ENCODE peak calls at places on chromosomes 16 and 17, in eight cellular contexts. One of them, this sample, is unnamed.

GRCh38 chr17:3474212-3474611 is 1.6 kb upstream of the ASPA start:
- DNase-seq in EH: no peak
- DNase-seq in cardiac fibroblast: peak
- DNase-seq in C1 segment of cervical spinal cord: no peak
- DNase-seq in NCI-H460: peak
- DNase-seq in stromal cell of bone marrow: peak
- DNase-seq in GM19239: peak
- DNase-seq in memory B cell: no peak
- DNase-seq in this sample: no peak

GRCh38 chr16:50183316-50183715 is 30.2 kb downstream of the TENT4B start:
- DNase-seq in GM19239: no peak
- DNase-seq in EH: peak
- DNase-seq in memory B cell: no peak
- DNase-seq in NCI-H460: no peak
- DNase-seq in C1 segment of cervical spinal cord: no peak
- DNase-seq in stromal cell of bone marrow: no peak
- DNase-seq in cardiac fibroblast: peak
- DNase-seq in this sample: no peak

GRCh38 chr16:54171855-54172537 is 114.6 kb downstream of the IRX3 start:
- DNase-seq in stromal cell of bone marrow: peak
- DNase-seq in NCI-H460: no peak
- DNase-seq in memory B cell: no peak
- DNase-seq in C1 segment of cervical spinal cord: no peak
- DNase-seq in GM19239: no peak
- DNase-seq in cardiac fibroblast: peak
- DNase-seq in EH: peak
- DNase-seq in this sample: peak

GRCh38 chr17:15915996-15916395 is 28.9 kb upstream of the ADORA2B start:
- DNase-seq in C1 segment of cervical spinal cord: no peak
- DNase-seq in memory B cell: no peak
- DNase-seq in stromal cell of bone marrow: no peak
- DNase-seq in NCI-H460: no peak
- DNase-seq in cardiac fibroblast: no peak
- DNase-seq in GM19239: no peak
- DNase-seq in EH: no peak
- DNase-seq in this sample: no peak

GRCh38 chr16:49280861-49281331 is 742 bp downstream of the CBLN1 start:
- DNase-seq in stromal cell of bone marrow: no peak
- DNase-seq in memory B cell: no peak
- DNase-seq in GM19239: no peak
- DNase-seq in NCI-H460: no peak
- DNase-seq in C1 segment of cervical spinal cord: no peak
- DNase-seq in EH: no peak
- DNase-seq in cardiac fibroblast: no peak
- DNase-seq in this sample: peak

GRCh38 chr17:7997186-7997585 is 5.2 kb upstream of the GUCY2D start:
- DNase-seq in memory B cell: no peak
- DNase-seq in NCI-H460: peak
- DNase-seq in cardiac fibroblast: peak
- DNase-seq in GM19239: no peak
- DNase-seq in EH: peak
- DNase-seq in stromal cell of bone marrow: no peak
- DNase-seq in C1 segment of cervical spinal cord: no peak
- DNase-seq in this sample: peak

GRCh38 chr16:4307215-4308037 is 8.4 kb upstream of the GLIS2 start:
- DNase-seq in C1 segment of cervical spinal cord: peak
- DNase-seq in GM19239: peak
- DNase-seq in NCI-H460: peak
- DNase-seq in stromal cell of bone marrow: peak
- DNase-seq in memory B cell: peak
- DNase-seq in cardiac fibroblast: peak
- DNase-seq in EH: peak
- DNase-seq in this sample: peak

GRCh38 chr17:38440614-38441397 is 12.5 kb downstream of the ARHGAP23 start:
- DNase-seq in memory B cell: no peak
- DNase-seq in NCI-H460: no peak
- DNase-seq in stromal cell of bone marrow: no peak
- DNase-seq in cardiac fibroblast: no peak
- DNase-seq in EH: no peak
- DNase-seq in GM19239: no peak
- DNase-seq in C1 segment of cervical spinal cord: no peak
- DNase-seq in this sample: no peak

GRCh38 chr16:1959269-1960039 is at the start of gene NDUFB10:
- DNase-seq in NCI-H460: peak
- DNase-seq in EH: peak
- DNase-seq in cardiac fibroblast: peak
- DNase-seq in GM19239: peak
- DNase-seq in memory B cell: peak
- DNase-seq in stromal cell of bone marrow: peak
- DNase-seq in C1 segment of cervical spinal cord: peak
- DNase-seq in this sample: peak

GRCh38 chr17:64276961-64277505 is 14.0 kb upstream of the TEX2 start:
- DNase-seq in cardiac fibroblast: no peak
- DNase-seq in GM19239: no peak
- DNase-seq in EH: no peak
- DNase-seq in stromal cell of bone marrow: no peak
- DNase-seq in C1 segment of cervical spinal cord: no peak
- DNase-seq in memory B cell: no peak
- DNase-seq in NCI-H460: no peak
- DNase-seq in this sample: no peak

GRCh38 chr17:63537991-63538692 is 12.1 kb upstream of the DCAF7 start:
- DNase-seq in EH: peak
- DNase-seq in memory B cell: no peak
- DNase-seq in NCI-H460: no peak
- DNase-seq in stromal cell of bone marrow: no peak
- DNase-seq in C1 segment of cervical spinal cord: no peak
- DNase-seq in GM19239: no peak
- DNase-seq in cardiac fibroblast: no peak
- DNase-seq in this sample: peak